ENCODE peak calls at places on chromosomes 11 and 22, in seven cellular contexts. P, D, Z, X, A, O and G are unnamed samples.
A peak's percentile ranks its signal among the peaks of the same experiment; 100 is the strongest.

GRCh38 chr11:10305262-10305963 is 540 bp downstream of the ADM start:
- DNase-seq in P (no peak), O (peak; percentile 62), D (no peak), A (no peak), X (peak; percentile 52), Z (no peak), G (peak; percentile 38)

GRCh38 chr22:29842172-29842571 is 4.1 kb upstream of the ASCC2 start:
- DNase-seq in P (no peak), O (no peak), A (no peak), X (no peak), Z (no peak), D (no peak), G (no peak)

GRCh38 chr11:46513934-46514342 is 79.9 kb downstream of the AMBRA1 start:
- DNase-seq in D (no peak), O (no peak), Z (no peak), P (peak; percentile 29), X (peak; percentile 64), A (no peak), G (no peak)

GRCh38 chr11:126529037-126529436 is 173.6 kb downstream of the ST3GAL4 start:
- DNase-seq in A (no peak), P (no peak), O (no peak), D (no peak), Z (no peak), X (no peak), G (no peak)

GRCh38 chr11:118305726-118306125 is 1.2 kb downstream of the CD3E start:
- DNase-seq in P (no peak), Z (no peak), X (no peak), O (no peak), D (no peak), A (no peak), G (no peak)

GRCh38 chr11:101428918-101429317 is 154.9 kb downstream of the TRPC6 start:
- DNase-seq in A (no peak), X (no peak), O (peak; percentile 65), D (no peak), P (no peak), Z (peak; percentile 19), G (peak; percentile 9)

GRCh38 chr22:38700271-38700788 is 413 bp downstream of the JOSD1 start:
- DNase-seq in Z (peak; percentile 69), A (no peak), O (no peak), X (peak; percentile 83), D (no peak), P (no peak), G (peak; percentile 73)

GRCh38 chr11:131033151-131033651 is 116.9 kb upstream of the SNX19 start:
- DNase-seq in P (no peak), A (no peak), D (no peak), X (peak; percentile 45), O (peak; percentile 37), Z (peak; percentile 90), G (peak; percentile 63)

GRCh38 chr22:41699264-41700104 is at the start of gene MEI1:
- DNase-seq in X (peak; percentile 91), P (peak; percentile 56), D (no peak), O (no peak), A (peak; percentile 26), Z (peak; percentile 70), G (no peak)

GRCh38 chr11:32722255-32722654 is 72.2 kb downstream of the CCDC73 start:
- DNase-seq in X (no peak), P (no peak), O (no peak), Z (no peak), A (no peak), D (no peak), G (no peak)

GRCh38 chr11:130611791-130612251 is 163.4 kb downstream of the ADAMTS15 start:
- DNase-seq in A (no peak), Z (peak; percentile 79), O (no peak), D (peak; percentile 64), P (no peak), X (no peak), G (no peak)

GRCh38 chr11:44570411-44571155 is 5.1 kb downstream of the CD82 start:
- DNase-seq in A (no peak), Z (no peak), P (no peak), D (no peak), X (no peak), O (no peak), G (no peak)

GRCh38 chr11:91947215-91947614 is 277.4 kb upstream of the FAT3 start:
- DNase-seq in Z (peak; percentile 15), A (no peak), X (no peak), O (no peak), P (no peak), D (no peak), G (peak; percentile 1)

GRCh38 chr11:35337136-35337918 is 82.0 kb downstream of the SLC1A2 start:
- DNase-seq in O (no peak), A (no peak), Z (peak; percentile 97), D (no peak), P (no peak), X (no peak), G (peak; percentile 50)

GRCh38 chr22:50529416-50530279 is at the start of gene TYMP:
- DNase-seq in D (peak; percentile 81), A (no peak), X (peak; percentile 85), Z (no peak), P (no peak), O (no peak), G (peak; percentile 87)

GRCh38 chr11:134349109-134349801 is 17.5 kb downstream of the GLB1L2 start:
- DNase-seq in X (no peak), A (no peak), D (no peak), O (no peak), P (no peak), Z (no peak), G (no peak)

GRCh38 chr11:20671856-20672546 is 2.6 kb downstream of the NELL1 start:
- DNase-seq in A (no peak), P (no peak), X (no peak), D (no peak), Z (no peak), O (no peak), G (no peak)
- TF ChIP-seq CTCF in A (peak; percentile 41), P (no peak), X (no peak), D (no peak), Z (no peak), O (peak; percentile 33), G (no peak)

GRCh38 chr22:20029550-20030225 is 8.8 kb downstream of the TANGO2 start:
- DNase-seq in D (no peak), Z (no peak), X (peak; percentile 63), P (no peak), A (no peak), O (no peak), G (no peak)

GRCh38 chr22:20026996-20027601 is 6.2 kb downstream of the TANGO2 start:
- DNase-seq in A (no peak), D (no peak), O (no peak), P (peak; percentile 16), X (no peak), Z (no peak), G (no peak)

GRCh38 chr22:20026204-20026908 is 5.4 kb downstream of the TANGO2 start:
- DNase-seq in D (no peak), A (no peak), X (no peak), P (peak; percentile 1), Z (no peak), O (no peak), G (no peak)

GRCh38 chr22:20028855-20029549 is 8.1 kb downstream of the TANGO2 start:
- DNase-seq in A (no peak), P (no peak), X (no peak), O (no peak), D (no peak), Z (no peak), G (no peak)

DNA sequence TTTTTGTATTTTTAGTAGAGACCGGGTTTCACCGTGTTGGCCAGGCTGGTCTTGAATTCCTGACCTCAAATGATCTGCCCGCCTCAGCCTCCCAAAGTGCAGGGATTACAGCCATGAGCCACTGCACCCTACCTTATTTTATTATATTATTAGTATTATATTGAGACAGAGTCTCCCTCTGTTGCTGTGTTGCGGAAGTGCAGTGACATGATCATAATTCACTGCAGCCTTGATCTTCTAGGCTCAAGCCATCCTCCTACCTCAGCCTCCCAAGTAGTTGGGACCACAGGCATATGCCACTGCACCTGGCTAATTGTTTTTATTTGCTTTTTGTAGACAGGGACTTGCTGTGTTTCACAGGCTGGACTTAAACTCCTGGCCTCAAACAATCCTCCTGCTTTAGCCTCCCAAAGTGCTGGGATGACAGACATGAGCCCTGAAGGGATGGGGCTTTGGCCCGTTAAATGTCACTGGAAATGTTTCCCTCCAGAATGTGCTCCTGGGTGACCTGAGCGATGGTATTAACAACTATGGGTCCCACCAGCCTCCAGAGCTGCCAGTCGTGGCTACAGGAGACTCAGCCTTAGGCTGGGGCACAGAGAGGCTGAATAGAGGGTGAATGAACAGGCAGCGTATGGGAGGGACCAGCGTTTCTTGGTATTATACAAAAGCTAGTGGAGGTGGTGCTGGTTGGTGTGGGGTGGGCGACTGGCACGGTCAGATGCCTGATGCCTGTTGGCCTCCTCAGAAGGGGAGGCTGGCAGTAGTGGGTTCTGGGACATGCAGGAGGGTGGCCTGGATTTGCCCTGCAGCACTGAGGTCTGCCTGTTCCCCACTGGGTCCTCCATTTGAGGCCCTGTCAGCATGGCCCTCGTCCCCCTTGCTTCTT is 7.3 kb downstream of the TANGO2 start:
- DNase-seq in D (peak; percentile 46), Z (peak; percentile 12), P (peak; percentile 25), A (no peak), O (peak; percentile 24), X (no peak), G (peak; percentile 30)
- TF ChIP-seq CTCF in D (no peak), Z (peak; percentile 42), P (peak; percentile 53), A (peak; percentile 28), O (peak; percentile 18), X (no peak), G (peak; percentile 25)

DNA sequence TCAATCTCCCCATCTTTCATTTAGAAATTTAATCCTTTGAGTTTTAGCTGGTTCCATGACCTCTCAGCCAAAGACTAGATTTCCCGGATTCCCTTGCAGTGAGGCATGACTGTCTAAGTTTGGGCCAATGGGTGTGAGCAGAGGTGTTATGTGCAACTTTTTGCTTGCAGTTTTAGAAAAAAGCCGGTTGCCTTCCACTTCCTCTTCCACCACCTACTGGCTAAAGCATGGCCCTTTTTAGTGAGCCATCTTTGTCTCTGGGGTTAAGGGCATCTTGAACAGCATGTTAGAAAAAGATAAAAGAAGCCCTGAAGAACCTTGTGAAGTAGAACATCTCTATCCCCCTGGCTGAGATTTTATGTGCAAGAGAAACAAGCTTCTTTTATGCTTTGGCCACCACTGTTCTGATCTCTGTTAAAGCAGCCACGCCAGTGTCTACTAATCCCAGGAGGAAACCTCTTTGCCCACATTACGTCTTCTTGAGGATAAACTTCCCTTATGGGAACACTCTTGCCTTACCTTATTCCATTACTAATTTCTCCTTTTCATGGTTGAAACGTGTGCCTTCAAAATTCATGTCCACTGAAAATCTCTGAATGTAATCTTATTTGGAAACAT is 279.9 kb downstream of the TENM4 start:
- DNase-seq in P (no peak), A (no peak), Z (peak; percentile 21), X (no peak), O (peak; percentile 43), D (no peak), G (no peak)
- TF ChIP-seq CTCF in P (no peak), A (peak; percentile 44), Z (peak; percentile 50), X (peak; percentile 14), O (peak; percentile 85), D (no peak), G (no peak)

DNA sequence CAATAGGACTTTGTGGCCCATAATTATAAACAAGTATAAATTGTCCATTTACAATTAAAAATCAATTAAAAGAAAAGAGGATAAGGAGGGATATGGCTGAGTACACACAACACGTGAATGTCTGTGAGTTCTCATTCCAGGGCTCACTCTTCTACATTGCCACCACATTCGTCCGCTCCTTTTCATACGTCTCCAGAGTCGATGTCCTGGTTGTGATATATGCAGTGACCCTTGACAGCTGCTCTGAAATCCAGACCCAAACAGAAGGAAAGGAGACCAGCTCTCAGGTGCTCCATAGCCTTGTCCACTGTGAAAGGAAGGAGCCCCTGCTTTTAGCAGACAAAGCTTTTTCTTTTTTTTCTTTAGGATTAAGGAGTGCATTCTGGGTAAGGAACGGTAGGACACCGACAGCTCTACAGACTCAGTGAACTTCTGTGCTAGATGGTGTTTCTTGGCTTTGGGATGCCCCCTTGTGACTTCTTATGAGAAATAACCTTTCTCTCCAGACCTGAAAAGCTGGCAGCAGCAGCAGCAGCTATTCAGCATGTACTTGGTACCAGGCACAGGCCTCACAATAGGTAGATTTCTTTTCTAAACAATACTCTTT is 19.7 kb upstream of the DNAJB13 start:
- DNase-seq in X (no peak), P (no peak), O (peak; percentile 85), D (no peak), A (no peak), Z (peak; percentile 81), G (peak; percentile 42)
- TF ChIP-seq CTCF in X (no peak), P (peak; percentile 38), O (peak; percentile 81), D (no peak), A (peak; percentile 49), Z (peak; percentile 62), G (peak; percentile 27)